ENCODE peak calls at places on chromosomes 6 and 20, in six cellular contexts. A is HCT116, W is NCI-H1436, L is D341Med, E is posterior cingulate gyrus, X is AG04449. K is an unnamed sample.

GRCh38 chr20:6420336-6420735 is 297.5 kb upstream of the FERMT1 start:
- DNase-seq in A (no peak), W (no peak), L (no peak), E (no peak), X (no peak), K (no peak)

GRCh38 chr6:142696123-142696522 is 248.9 kb downstream of the HIVEP2 start:
- DNase-seq in A (no peak), W (no peak), L (no peak), E (no peak), X (no peak), K (no peak)

GRCh38 chr20:57080796-57081195 is 185.6 kb downstream of the BMP7 start:
- DNase-seq in A (no peak), W (no peak), L (no peak), E (no peak), X (no peak), K (no peak)

GRCh38 chr6:88179692-88180091 is 13.5 kb upstream of the CNR1 start:
- DNase-seq in A (no peak), W (no peak), L (no peak), E (no peak), X (no peak), K (no peak)

GRCh38 chr6:30463651-30464618 is 25.4 kb upstream of the HLA-E start:
- DNase-seq in A (no peak), W (no peak), L (no peak), E (no peak), X (no peak), K (no peak)

GRCh38 chr6:168493976-168494375 is 53.0 kb downstream of the SMOC2 start:
- DNase-seq in A (no peak), W (no peak), L (no peak), E (no peak), X (no peak), K (no peak)

GRCh38 chr6:124868476-124868875 is 93.8 kb upstream of the RNF217 start:
- DNase-seq in A (no peak), W (no peak), L (no peak), E (no peak), X (no peak), K (no peak)

GRCh38 chr6:45054610-45055009 is 273.5 kb upstream of the RUNX2 start:
- DNase-seq in A (no peak), W (no peak), L (no peak), E (no peak), X (no peak), K (no peak)

GRCh38 chr6:56555438-56555872 is 87.2 kb downstream of the DST start:
- DNase-seq in A (no peak), W (no peak), L (no peak), E (no peak), X (no peak), K (no peak)

GRCh38 chr6:3337521-3338350 is 79.0 kb downstream of the PSMG4 start:
- DNase-seq in A (no peak), W (no peak), L (no peak), E (no peak), X (no peak), K (no peak)

GRCh38 chr20:44133424-44133823 is 53.6 kb downstream of the JPH2 start:
- DNase-seq in A (no peak), W (no peak), L (no peak), E (no peak), X (no peak), K (no peak)

GRCh38 chr20:51162015-51162414 is 139.1 kb upstream of the KCNG1 start:
- DNase-seq in A (no peak), W (no peak), L (no peak), E (no peak), X (no peak), K (no peak)

GRCh38 chr6:10947966-10948365 is 61.1 kb downstream of the SYCP2L start:
- DNase-seq in A (no peak), W (no peak), L (no peak), E (no peak), X (no peak), K (no peak)

GRCh38 chr6:121817141-121817540 is 381.7 kb downstream of the GJA1 start:
- DNase-seq in A (no peak), W (no peak), L (no peak), E (no peak), X (no peak), K (no peak)

GRCh38 chr6:93549868-93550267 is 130.5 kb upstream of the EPHA7 start:
- DNase-seq in A (no peak), W (no peak), L (no peak), E (no peak), X (no peak), K (no peak)

GRCh38 chr20:17568972-17569471 is 853 bp upstream of the DSTN start:
- DNase-seq in A (peak; percentile 91), W (peak; percentile 3), L (peak; percentile 80), E (peak; percentile 84), X (peak; percentile 95), K (no peak)

GRCh38 chr6:170102038-170102437 is 188.8 kb downstream of the DLL1 start:
- DNase-seq in A (no peak), W (no peak), L (no peak), E (peak; percentile 37), X (no peak), K (no peak)

GRCh38 chr6:131258816-131259476 is 123.7 kb downstream of the AKAP7 start:
- DNase-seq in A (peak; percentile 26), W (no peak), L (no peak), E (no peak), X (no peak), K (no peak)

GRCh38 chr6:111602481-111603404 is 2.9 kb downstream of the TRAF3IP2 start:
- DNase-seq in A (no peak), W (no peak), L (no peak), E (no peak), X (no peak), K (no peak)

GRCh38 chr6:79610301-79611009 is 20.7 kb upstream of the SH3BGRL2 start:
- DNase-seq in A (no peak), W (no peak), L (no peak), E (no peak), X (no peak), K (no peak)

GRCh38 chr20:13717631-13718044 is 67.1 kb downstream of the ESF1 start:
- DNase-seq in A (no peak), W (no peak), L (no peak), E (no peak), X (no peak), K (no peak)

GRCh38 chr20:4585758-4586157 is 136.0 kb upstream of the PRND start:
- DNase-seq in A (no peak), W (no peak), L (no peak), E (no peak), X (no peak), K (no peak)

GRCh38 chr6:43876602-43877001 is 106.6 kb downstream of the VEGFA start:
- DNase-seq in A (no peak), W (no peak), L (no peak), E (no peak), X (no peak), K (no peak)

GRCh38 chr6:104959453-104959858 is 2.5 kb downstream of the LIN28B start:
- DNase-seq in A (no peak), W (no peak), L (no peak), E (no peak), X (no peak), K (no peak)

GRCh38 chr6:42735976-42736375 is 9.9 kb downstream of the TBCC start:
- DNase-seq in A (no peak), W (no peak), L (peak; percentile 72), E (no peak), X (no peak), K (no peak)

GRCh38 chr6:30345852-30346251 is 896 bp downstream of the RPP21 start:
- DNase-seq in A (no peak), W (no peak), L (no peak), E (no peak), X (no peak), K (no peak)

GRCh38 chr6:142013286-142013685 is 119.4 kb upstream of the GJE1 start:
- DNase-seq in A (peak; percentile 84), W (no peak), L (no peak), E (no peak), X (peak; percentile 81), K (no peak)

GRCh38 chr20:645318-646106 is 7.5 kb downstream of the SRXN1 start:
- DNase-seq in A (peak; percentile 41), W (peak; percentile 42), L (peak; percentile 91), E (peak; percentile 90), X (no peak), K (peak; percentile 9)

GRCh38 chr20:7754102-7754501 is 186.2 kb downstream of the HAO1 start:
- DNase-seq in A (no peak), W (no peak), L (no peak), E (no peak), X (no peak), K (no peak)

GRCh38 chr6:20652691-20653479 is 118.6 kb downstream of the CDKAL1 start:
- DNase-seq in A (no peak), W (no peak), L (no peak), E (no peak), X (no peak), K (no peak)

GRCh38 chr20:32458837-32459220 is 100.7 kb downstream of the ASXL1 start:
- DNase-seq in A (no peak), W (no peak), L (no peak), E (peak; percentile 59), X (no peak), K (no peak)

GRCh38 chr6:7604003-7604402 is 14.0 kb downstream of the SNRNP48 start:
- DNase-seq in A (no peak), W (no peak), L (no peak), E (no peak), X (no peak), K (no peak)

GRCh38 chr6:41941280-41942044 is at the start of gene CCND3:
- DNase-seq in A (peak; percentile 68), W (peak; percentile 79), L (peak; percentile 95), E (peak; percentile 97), X (no peak), K (peak; percentile 65)

K was measured in hypothalamus.